ENCODE peak calls at places on chromosomes 6 and 20, in six cellular contexts. M is HFF-Myc; Q is CD4-positive, alpha-beta memory T cell; S is cardiac fibroblast; F is tibial artery; T is tibial nerve. P is an unnamed sample.
A peak's percentile ranks its signal among the peaks of the same experiment; 100 is the strongest.

GRCh38 chr20:4880051-4880450 is 121.3 kb downstream of the SLC23A2 start:
- DNase-seq in M (no peak), Q (no peak), S (no peak), F (no peak), T (no peak), P (no peak)

GRCh38 chr6:36382976-36383375 is 4.5 kb downstream of the ETV7 start:
- DNase-seq in M (no peak), Q (no peak), S (no peak), F (no peak), T (no peak), P (no peak)

GRCh38 chr6:163392533-163392932 is 22.0 kb upstream of the QKI start:
- DNase-seq in M (no peak), Q (no peak), S (peak; percentile 62), F (no peak), T (no peak), P (no peak)

GRCh38 chr6:3884007-3884745 is 35.0 kb downstream of the FAM50B start:
- DNase-seq in M (peak; percentile 62), Q (no peak), S (peak; percentile 79), F (no peak), T (no peak), P (no peak)

GRCh38 chr20:47317127-47317895 is 39.2 kb downstream of the ZMYND8 start:
- DNase-seq in M (peak; percentile 90), Q (peak; percentile 26), S (peak; percentile 99), F (peak; percentile 94), T (peak; percentile 56), P (peak; percentile 89)

GRCh38 chr20:19977373-19977770 is 39.8 kb upstream of the NAA20 start:
- DNase-seq in M (no peak), Q (no peak), S (no peak), F (no peak), T (no peak), P (no peak)

GRCh38 chr6:32188381-32189081 is 1.5 kb downstream of the PBX2 start:
- DNase-seq in M (no peak), Q (no peak), S (peak; percentile 25), F (peak; percentile 68), T (no peak), P (no peak)

GRCh38 chr20:10863337-10864060 is 189.7 kb upstream of the JAG1 start:
- DNase-seq in M (peak; percentile 65), Q (no peak), S (peak; percentile 93), F (no peak), T (no peak), P (no peak)

GRCh38 chr20:38617011-38617829 is 15.6 kb downstream of the ARHGAP40 start:
- DNase-seq in M (no peak), Q (no peak), S (peak; percentile 42), F (no peak), T (no peak), P (peak; percentile 61)

GRCh38 chr6:5510331-5510730 is 249.0 kb downstream of the FARS2 start:
- DNase-seq in M (no peak), Q (no peak), S (no peak), F (no peak), T (no peak), P (no peak)

GRCh38 chr6:100343678-100344077 is 121.0 kb downstream of the SIM1 start:
- DNase-seq in M (no peak), Q (no peak), S (peak; percentile 66), F (no peak), T (no peak), P (no peak)

GRCh38 chr6:107698146-107698545 is 126.0 kb downstream of the SCML4 start:
- DNase-seq in M (peak; percentile 17), Q (no peak), S (peak; percentile 94), F (no peak), T (no peak), P (no peak)

GRCh38 chr20:5835234-5835845 is 85.1 kb downstream of the SHLD1 start:
- DNase-seq in M (peak; percentile 37), Q (no peak), S (peak; percentile 74), F (no peak), T (no peak), P (no peak)

GRCh38 chr20:45918779-45919535 is 7.0 kb upstream of the PLTP start:
- DNase-seq in M (no peak), Q (no peak), S (peak; percentile 27), F (no peak), T (no peak), P (no peak)

GRCh38 chr6:3838992-3839867 is 9.9 kb upstream of the FAM50B start:
- DNase-seq in M (no peak), Q (no peak), S (peak; percentile 35), F (no peak), T (no peak), P (no peak)

GRCh38 chr6:53044071-53044470 is 21.1 kb upstream of the FBXO9 start:
- DNase-seq in M (no peak), Q (no peak), S (peak; percentile 64), F (no peak), T (no peak), P (no peak)

GRCh38 chr6:168440520-168441433 is at the start of gene SMOC2:
- DNase-seq in M (no peak), Q (no peak), S (no peak), F (no peak), T (no peak), P (no peak)
- H3K4me3 ChIP-seq in M (no peak within 1 kb of the TSS), Q (no peak within 1 kb of the TSS), S (no peak within 1 kb of the TSS), F (peak within 1 kb of the TSS; percentile 77), T (peak within 1 kb of the TSS; percentile 58), P (peak within 1 kb of the TSS; percentile 57)

GRCh38 chr20:53866787-53867740 is 203.3 kb downstream of the BCAS1 start:
- DNase-seq in M (no peak), Q (peak; percentile 26), S (peak; percentile 40), F (no peak), T (no peak), P (no peak)
- H3K4me3 ChIP-seq in M (no peak overlapping the region), Q (peak overlapping the region; percentile 27), S (no peak overlapping the region), F (no peak overlapping the region), T (no peak overlapping the region), P (peak overlapping the region; percentile 31)

DNA sequence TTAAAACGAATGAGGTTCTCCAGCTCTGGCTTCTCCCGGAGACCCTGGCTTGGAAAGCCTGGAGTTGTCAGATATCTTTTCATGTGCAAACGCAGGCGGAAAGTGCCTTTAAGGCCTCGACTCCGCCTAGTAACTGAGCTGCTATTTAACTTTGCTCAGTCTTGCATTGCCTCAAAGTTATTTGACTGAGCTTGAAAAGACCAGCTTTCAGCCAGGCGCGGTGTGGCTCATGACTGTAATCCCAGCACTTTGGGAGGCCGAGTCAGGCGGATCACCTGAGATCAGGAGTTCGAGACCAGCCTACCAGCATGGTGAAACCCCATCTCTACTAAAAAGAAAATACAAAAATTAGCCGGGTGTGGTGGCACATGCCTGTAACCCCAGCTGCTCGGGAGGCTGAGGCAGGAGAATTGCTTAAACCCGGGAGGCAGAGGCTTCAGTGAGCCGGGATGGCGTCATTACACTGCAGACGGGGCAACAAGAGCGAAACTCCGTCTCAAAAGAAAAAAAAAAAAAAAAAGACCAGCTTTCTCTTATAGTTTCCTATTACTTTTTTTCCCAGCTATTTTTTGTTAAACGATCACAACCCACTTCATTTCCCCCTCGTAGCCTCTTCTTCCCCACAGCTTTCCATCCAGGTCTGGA is 1.9 kb downstream of the GCNT2 start:
- DNase-seq in M (no peak), Q (no peak), S (no peak), F (no peak), T (no peak), P (no peak)
- H3K4me3 ChIP-seq in M (no peak overlapping the region), Q (no peak overlapping the region), S (no peak overlapping the region), F (no peak overlapping the region), T (no peak overlapping the region), P (no peak overlapping the region)

GRCh38 chr6:30206799-30207618 is 6.2 kb downstream of the TRIM26 start:
- DNase-seq in M (peak; percentile 52), Q (no peak), S (peak; percentile 34), F (no peak), T (no peak), P (peak; percentile 64)
- H3K4me3 ChIP-seq in M (peak overlapping the region; percentile 13), Q (no peak overlapping the region), S (no peak overlapping the region), F (no peak overlapping the region), T (no peak overlapping the region), P (peak overlapping the region; percentile 7)

GRCh38 chr6:41488392-41489129 is 57.6 kb upstream of the FOXP4 start:
- DNase-seq in M (peak; percentile 87), Q (no peak), S (peak; percentile 78), F (no peak), T (peak; percentile 18), P (no peak)
- H3K4me3 ChIP-seq in M (peak overlapping the region; percentile 15), Q (no peak overlapping the region), S (no peak overlapping the region), F (no peak overlapping the region), T (no peak overlapping the region), P (no peak overlapping the region)

GRCh38 chr20:62837790-62838458 is 21.1 kb downstream of the COL9A3 start:
- DNase-seq in M (peak; percentile 70), Q (no peak), S (no peak), F (no peak), T (peak; percentile 63), P (peak; percentile 65)
- H3K4me3 ChIP-seq in M (no peak overlapping the region), Q (no peak overlapping the region), S (no peak overlapping the region), F (no peak overlapping the region), T (no peak overlapping the region), P (no peak overlapping the region)

GRCh38 chr6:138402833-138403187 is 1.2 kb upstream of the HEBP2 start:
- DNase-seq in M (no peak), Q (no peak), S (no peak), F (no peak), T (no peak), P (no peak)
- H3K4me3 ChIP-seq in M (peak overlapping the region; percentile 75), Q (peak overlapping the region; percentile 2), S (no peak overlapping the region), F (peak overlapping the region; percentile 75), T (no peak overlapping the region), P (peak overlapping the region; percentile 77)

DNA sequence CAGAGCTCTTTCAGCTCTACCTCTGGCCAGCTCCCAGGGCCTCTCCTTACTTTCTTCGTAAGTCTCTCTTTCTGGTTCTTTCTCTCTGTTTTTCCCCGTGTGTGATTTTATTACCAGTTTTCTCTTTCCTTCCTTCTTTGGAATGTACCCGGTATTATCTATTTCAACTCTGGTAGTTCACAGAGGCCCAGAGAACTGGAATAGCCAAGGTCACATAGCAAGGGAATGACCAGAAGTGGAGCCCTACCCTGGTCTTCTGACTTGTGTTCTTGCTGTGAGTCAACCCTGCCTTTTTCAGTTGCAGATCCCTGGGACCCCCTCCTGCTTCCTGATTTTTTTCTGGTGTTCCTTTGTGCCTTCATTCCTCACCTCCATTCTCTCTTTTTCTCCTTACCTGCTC is 764 bp upstream of the RNF39 start:
- DNase-seq in M (no peak), Q (no peak), S (no peak), F (no peak), T (no peak), P (no peak)
- H3K4me3 ChIP-seq in M (no peak overlapping the region), Q (no peak overlapping the region), S (no peak overlapping the region), F (no peak overlapping the region), T (no peak overlapping the region), P (peak overlapping the region; percentile 72)

P was measured in breast epithelium.